ENCODE peak calls at places on chromosomes 2 and 18, in seven cellular contexts. B is HAP-1; Q is tibial artery; T is hepatocyte; S is cardiac muscle cell; O is ovary; Y is CD8-positive, alpha-beta memory T cell. D is an unnamed sample. For H3K9me3, the result is how much of the 10 kb centered on the place peaks cover.

GRCh38 chr2:72815655-72816268 is 10.1 kb downstream of the EXOC6B start:
- DNase-seq in Q (no peak), T (no peak), S (no peak), O (no peak), Y (no peak), B (no peak), D (no peak)

GRCh38 chr2:19897623-19898245 is 4.0 kb downstream of the TTC32 start:
- DNase-seq in S (no peak), T (no peak), Q (no peak), B (no peak), O (no peak), Y (no peak), D (no peak)

GRCh38 chr2:38634684-38635083 is 31.2 kb upstream of the GALM start:
- DNase-seq in Y (no peak), O (no peak), T (no peak), B (no peak), S (no peak), Q (no peak), D (no peak)

GRCh38 chr2:200490001-200490400 is 19.9 kb downstream of the KCTD18 start:
- DNase-seq in B (no peak), Y (no peak), O (no peak), Q (no peak), T (no peak), S (no peak), D (no peak)

GRCh38 chr2:71510196-71510807 is 56.9 kb downstream of the DYSF start:
- DNase-seq in Y (peak), B (peak), Q (peak), S (peak), T (peak), O (peak), D (peak)

GRCh38 chr2:96374211-96374951 is 38.8 kb downstream of the NCAPH start:
- DNase-seq in B (no peak), T (peak), Y (no peak), O (no peak), Q (peak), S (peak), D (peak)

GRCh38 chr2:85135066-85135914 is 2.1 kb downstream of the TCF7L1 start:
- DNase-seq in Y (no peak), Q (peak), B (peak), O (peak), T (no peak), S (peak), D (no peak)

GRCh38 chr2:55233658-55233940 is 1.1 kb downstream of the RPS27A start:
- DNase-seq in T (no peak), Y (no peak), Q (no peak), S (no peak), O (peak), B (no peak), D (no peak)

GRCh38 chr2:75146903-75147332 is 52.4 kb downstream of the TACR1 start:
- DNase-seq in S (no peak), Y (no peak), T (no peak), O (no peak), B (no peak), Q (no peak), D (no peak)

GRCh38 chr18:9994701-9995100 is 80.9 kb downstream of the VAPA start:
- DNase-seq in O (no peak), T (no peak), Y (no peak), B (no peak), Q (no peak), S (no peak), D (no peak)

GRCh38 chr2:125901278-125901677 is 754.7 kb upstream of the GYPC start:
- DNase-seq in Q (no peak), Y (no peak), O (no peak), T (no peak), S (no peak), B (no peak), D (no peak)
- H3K9me3 ChIP-seq in Q (under half), Y (under half), O (under half), T (under half), S (under half), B (under half), D (under half)

GRCh38 chr2:184597996-184598312 is 375 bp upstream of the ZNF804A start:
- DNase-seq in S (no peak), O (no peak), Q (no peak), B (no peak), Y (no peak), T (no peak), D (no peak)
- H3K4me3 ChIP-seq in S (peak), O (peak), Q (peak), B (peak), Y (no peak), T (peak), D (peak)

GRCh38 chr18:14965553-14965952 is 217.6 kb downstream of the ANKRD30B start:
- DNase-seq in Y (no peak), O (no peak), T (no peak), B (no peak), S (no peak), Q (no peak), D (no peak)

GRCh38 chr18:14969507-14969906 is 221.5 kb downstream of the ANKRD30B start:
- DNase-seq in S (no peak), O (no peak), T (no peak), Y (no peak), B (no peak), Q (no peak), D (no peak)

GRCh38 chr18:14974088-14974487 is 226.1 kb downstream of the ANKRD30B start:
- DNase-seq in Y (no peak), B (no peak), O (no peak), T (no peak), S (no peak), Q (no peak), D (peak)

GRCh38 chr18:14971461-14972185 is 223.7 kb downstream of the ANKRD30B start:
- DNase-seq in B (no peak), O (no peak), S (no peak), Q (no peak), Y (no peak), T (no peak), D (peak)

GRCh38 chr18:14970027-14970426 is 222.1 kb downstream of the ANKRD30B start:
- DNase-seq in T (no peak), S (no peak), O (no peak), B (no peak), Q (no peak), Y (no peak), D (peak)
- H3K9me3 ChIP-seq in T (under half), S (under half), O (under half), B (under half), Q (under half), Y (under half), D (under half)

GRCh38 chr2:120820885-120821279 is 85.2 kb downstream of the GLI2 start:
- DNase-seq in T (peak), S (no peak), Y (no peak), Q (peak), B (no peak), O (peak), D (peak)
- H3K4me3 ChIP-seq in T (no peak), S (no peak), Y (no peak), Q (peak), B (no peak), O (no peak), D (peak)

D was measured in MG63.